ENCODE peak calls at places on chromosome 14, in eight cellular contexts. One of them, this sample, is unnamed.

GRCh38 chr14:68569970-68570409 is 222.9 kb downstream of the ZFP36L1 start:
- DNase-seq in AG04450: no peak
- DNase-seq in astrocyte of the cerebellum: no peak
- DNase-seq in CD8-positive, alpha-beta T cell: no peak
- DNase-seq in right lobe of liver: peak; percentile 73
- DNase-seq in cardiac fibroblast: no peak
- DNase-seq in fibroblast of mammary gland: no peak
- DNase-seq in astrocyte of the spinal cord: no peak
- DNase-seq in this sample: no peak

GRCh38 chr14:53411110-53411509 is 258.0 kb upstream of the DDHD1 start:
- DNase-seq in astrocyte of the cerebellum: peak; percentile 22
- DNase-seq in fibroblast of mammary gland: peak; percentile 79
- DNase-seq in astrocyte of the spinal cord: peak; percentile 64
- DNase-seq in cardiac fibroblast: peak; percentile 15
- DNase-seq in right lobe of liver: no peak
- DNase-seq in CD8-positive, alpha-beta T cell: no peak
- DNase-seq in AG04450: peak; percentile 97
- DNase-seq in this sample: peak; percentile 18

GRCh38 chr14:64174922-64175782 is 119.0 kb downstream of the ESR2 start:
- DNase-seq in fibroblast of mammary gland: no peak
- DNase-seq in astrocyte of the spinal cord: no peak
- DNase-seq in CD8-positive, alpha-beta T cell: no peak
- DNase-seq in astrocyte of the cerebellum: no peak
- DNase-seq in cardiac fibroblast: no peak
- DNase-seq in right lobe of liver: no peak
- DNase-seq in AG04450: no peak
- DNase-seq in this sample: no peak

GRCh38 chr14:65440230-65440629 is 27.7 kb downstream of the FUT8 start:
- DNase-seq in fibroblast of mammary gland: no peak
- DNase-seq in CD8-positive, alpha-beta T cell: no peak
- DNase-seq in astrocyte of the spinal cord: no peak
- DNase-seq in cardiac fibroblast: no peak
- DNase-seq in right lobe of liver: no peak
- DNase-seq in AG04450: no peak
- DNase-seq in astrocyte of the cerebellum: no peak
- DNase-seq in this sample: no peak

GRCh38 chr14:105861985-105862465 is 335.6 kb downstream of the TMEM121 start:
- DNase-seq in right lobe of liver: peak; percentile 15
- DNase-seq in AG04450: no peak
- DNase-seq in fibroblast of mammary gland: no peak
- DNase-seq in astrocyte of the spinal cord: no peak
- DNase-seq in cardiac fibroblast: no peak
- DNase-seq in CD8-positive, alpha-beta T cell: peak; percentile 42
- DNase-seq in astrocyte of the cerebellum: no peak
- DNase-seq in this sample: no peak

GRCh38 chr14:86153480-86153879 is 623.5 kb downstream of the FLRT2 start:
- DNase-seq in astrocyte of the spinal cord: no peak
- DNase-seq in right lobe of liver: no peak
- DNase-seq in cardiac fibroblast: no peak
- DNase-seq in fibroblast of mammary gland: no peak
- DNase-seq in CD8-positive, alpha-beta T cell: no peak
- DNase-seq in AG04450: no peak
- DNase-seq in astrocyte of the cerebellum: no peak
- DNase-seq in this sample: no peak

GRCh38 chr14:74505831-74506230 is 12.3 kb downstream of the ISCA2 start:
- DNase-seq in CD8-positive, alpha-beta T cell: no peak
- DNase-seq in AG04450: no peak
- DNase-seq in right lobe of liver: no peak
- DNase-seq in astrocyte of the spinal cord: no peak
- DNase-seq in cardiac fibroblast: no peak
- DNase-seq in fibroblast of mammary gland: no peak
- DNase-seq in astrocyte of the cerebellum: no peak
- DNase-seq in this sample: no peak

GRCh38 chr14:23299986-23300686 is 2.5 kb downstream of the PPP1R3E start:
- DNase-seq in cardiac fibroblast: no peak
- DNase-seq in astrocyte of the spinal cord: no peak
- DNase-seq in fibroblast of mammary gland: no peak
- DNase-seq in AG04450: no peak
- DNase-seq in astrocyte of the cerebellum: no peak
- DNase-seq in right lobe of liver: no peak
- DNase-seq in CD8-positive, alpha-beta T cell: no peak
- DNase-seq in this sample: no peak

GRCh38 chr14:91261115-91261514 is 16.6 kb upstream of the GPR68 start:
- DNase-seq in CD8-positive, alpha-beta T cell: peak; percentile 64
- DNase-seq in AG04450: no peak
- DNase-seq in astrocyte of the spinal cord: no peak
- DNase-seq in cardiac fibroblast: no peak
- DNase-seq in astrocyte of the cerebellum: no peak
- DNase-seq in fibroblast of mammary gland: no peak
- DNase-seq in right lobe of liver: no peak
- DNase-seq in this sample: no peak

GRCh38 chr14:84825481-84825880 is 704.5 kb upstream of the FLRT2 start:
- DNase-seq in cardiac fibroblast: no peak
- DNase-seq in AG04450: no peak
- DNase-seq in CD8-positive, alpha-beta T cell: no peak
- DNase-seq in right lobe of liver: no peak
- DNase-seq in astrocyte of the spinal cord: peak; percentile 51
- DNase-seq in fibroblast of mammary gland: peak; percentile 57
- DNase-seq in astrocyte of the cerebellum: peak; percentile 38
- DNase-seq in this sample: peak; percentile 13

GRCh38 chr14:51382506-51382905 is 142.5 kb downstream of the TMX1 start:
- DNase-seq in astrocyte of the cerebellum: no peak
- DNase-seq in right lobe of liver: no peak
- DNase-seq in AG04450: no peak
- DNase-seq in fibroblast of mammary gland: no peak
- DNase-seq in CD8-positive, alpha-beta T cell: no peak
- DNase-seq in cardiac fibroblast: no peak
- DNase-seq in astrocyte of the spinal cord: no peak
- DNase-seq in this sample: no peak

GRCh38 chr14:51957950-51958349 is 31.4 kb upstream of the RTRAF start:
- DNase-seq in right lobe of liver: no peak
- DNase-seq in AG04450: no peak
- DNase-seq in CD8-positive, alpha-beta T cell: no peak
- DNase-seq in astrocyte of the spinal cord: peak; percentile 61
- DNase-seq in astrocyte of the cerebellum: peak; percentile 55
- DNase-seq in cardiac fibroblast: peak; percentile 87
- DNase-seq in fibroblast of mammary gland: peak; percentile 82
- DNase-seq in this sample: peak; percentile 63

GRCh38 chr14:91417983-91418386 is 365 bp upstream of the CCDC88C start:
- DNase-seq in CD8-positive, alpha-beta T cell: peak; percentile 61
- DNase-seq in cardiac fibroblast: no peak
- DNase-seq in fibroblast of mammary gland: no peak
- DNase-seq in right lobe of liver: peak; percentile 63
- DNase-seq in AG04450: no peak
- DNase-seq in astrocyte of the cerebellum: no peak
- DNase-seq in astrocyte of the spinal cord: no peak
- DNase-seq in this sample: no peak

GRCh38 chr14:93106541-93107156 is 9.1 kb downstream of the ITPK1 start:
- DNase-seq in fibroblast of mammary gland: no peak
- DNase-seq in AG04450: no peak
- DNase-seq in cardiac fibroblast: no peak
- DNase-seq in astrocyte of the spinal cord: no peak
- DNase-seq in astrocyte of the cerebellum: no peak
- DNase-seq in CD8-positive, alpha-beta T cell: no peak
- DNase-seq in right lobe of liver: no peak
- DNase-seq in this sample: no peak

GRCh38 chr14:93105362-93105761 is 10.4 kb downstream of the ITPK1 start:
- DNase-seq in fibroblast of mammary gland: peak; percentile 83
- DNase-seq in astrocyte of the spinal cord: peak; percentile 60
- DNase-seq in AG04450: no peak
- DNase-seq in cardiac fibroblast: peak; percentile 71
- DNase-seq in astrocyte of the cerebellum: peak; percentile 27
- DNase-seq in right lobe of liver: peak; percentile 84
- DNase-seq in CD8-positive, alpha-beta T cell: no peak
- DNase-seq in this sample: peak; percentile 64

GRCh38 chr14:93107383-93107782 is 8.3 kb downstream of the ITPK1 start:
- DNase-seq in right lobe of liver: no peak
- DNase-seq in AG04450: no peak
- DNase-seq in CD8-positive, alpha-beta T cell: no peak
- DNase-seq in cardiac fibroblast: no peak
- DNase-seq in astrocyte of the spinal cord: no peak
- DNase-seq in fibroblast of mammary gland: no peak
- DNase-seq in astrocyte of the cerebellum: no peak
- DNase-seq in this sample: no peak

GRCh38 chr14:93103392-93104080 is 12.2 kb downstream of the ITPK1 start:
- DNase-seq in AG04450: no peak
- DNase-seq in cardiac fibroblast: no peak
- DNase-seq in astrocyte of the cerebellum: no peak
- DNase-seq in CD8-positive, alpha-beta T cell: peak; percentile 76
- DNase-seq in astrocyte of the spinal cord: no peak
- DNase-seq in right lobe of liver: peak; percentile 69
- DNase-seq in fibroblast of mammary gland: no peak
- DNase-seq in this sample: peak; percentile 16

DNA sequence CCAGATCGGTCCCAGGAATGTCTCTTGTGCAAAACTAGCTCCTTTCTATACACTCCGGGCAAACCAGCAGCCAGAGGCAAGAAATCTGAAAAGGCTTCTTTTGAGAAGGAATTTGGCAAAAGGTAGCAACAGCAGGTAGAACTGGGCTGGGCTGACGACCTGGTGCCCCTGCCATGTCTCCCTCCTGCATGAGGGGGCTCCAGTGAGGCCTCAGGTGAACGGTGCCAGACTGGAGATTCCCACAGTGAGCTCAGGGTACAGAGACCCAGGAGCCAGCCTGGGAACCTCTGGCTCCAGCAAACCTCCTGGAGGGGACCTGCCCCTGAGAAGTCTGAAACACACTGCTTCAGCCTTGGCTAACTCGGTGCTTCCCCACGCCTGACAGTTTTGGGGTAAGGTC is 10.8 kb downstream of the ITPK1 start:
- DNase-seq in right lobe of liver: no peak
- DNase-seq in fibroblast of mammary gland: no peak
- DNase-seq in cardiac fibroblast: no peak
- DNase-seq in CD8-positive, alpha-beta T cell: no peak
- DNase-seq in astrocyte of the spinal cord: no peak
- DNase-seq in astrocyte of the cerebellum: no peak
- DNase-seq in AG04450: no peak
- DNase-seq in this sample: no peak
- TF ChIP-seq CTCF in right lobe of liver: no peak
- TF ChIP-seq CTCF in fibroblast of mammary gland: no peak
- TF ChIP-seq CTCF in cardiac fibroblast: no peak
- TF ChIP-seq CTCF in CD8-positive, alpha-beta T cell: no peak
- TF ChIP-seq CTCF in astrocyte of the spinal cord: no peak
- TF ChIP-seq CTCF in astrocyte of the cerebellum: peak; percentile 32
- TF ChIP-seq CTCF in AG04450: peak; percentile 6
- TF ChIP-seq CTCF in this sample: peak; percentile 16

GRCh38 chr14:89953602-89954001 is 928 bp downstream of the EFCAB11 start:
- DNase-seq in astrocyte of the spinal cord: no peak
- DNase-seq in fibroblast of mammary gland: no peak
- DNase-seq in CD8-positive, alpha-beta T cell: no peak
- DNase-seq in right lobe of liver: no peak
- DNase-seq in cardiac fibroblast: no peak
- DNase-seq in AG04450: no peak
- DNase-seq in astrocyte of the cerebellum: no peak
- DNase-seq in this sample: no peak
- H3K4me3 ChIP-seq in astrocyte of the spinal cord: peak overlapping the region; percentile 74
- H3K4me3 ChIP-seq in fibroblast of mammary gland: peak overlapping the region; percentile 69
- H3K4me3 ChIP-seq in CD8-positive, alpha-beta T cell: no peak overlapping the region
- H3K4me3 ChIP-seq in right lobe of liver: no peak overlapping the region
- H3K4me3 ChIP-seq in cardiac fibroblast: no peak overlapping the region
- H3K4me3 ChIP-seq in AG04450: peak overlapping the region; percentile 20
- H3K4me3 ChIP-seq in astrocyte of the cerebellum: no peak overlapping the region
- H3K4me3 ChIP-seq in this sample: no peak overlapping the region

GRCh38 chr14:72818998-72819397 is 74.9 kb downstream of the DPF3 start:
- DNase-seq in astrocyte of the spinal cord: no peak
- DNase-seq in CD8-positive, alpha-beta T cell: no peak
- DNase-seq in cardiac fibroblast: no peak
- DNase-seq in AG04450: no peak
- DNase-seq in fibroblast of mammary gland: no peak
- DNase-seq in astrocyte of the cerebellum: no peak
- DNase-seq in right lobe of liver: no peak
- DNase-seq in this sample: no peak
- TF ChIP-seq CTCF in astrocyte of the spinal cord: no peak
- TF ChIP-seq CTCF in CD8-positive, alpha-beta T cell: no peak
- TF ChIP-seq CTCF in cardiac fibroblast: no peak
- TF ChIP-seq CTCF in AG04450: no peak
- TF ChIP-seq CTCF in fibroblast of mammary gland: no peak
- TF ChIP-seq CTCF in astrocyte of the cerebellum: no peak
- TF ChIP-seq CTCF in right lobe of liver: no peak
- TF ChIP-seq CTCF in this sample: no peak

GRCh38 chr14:77140937-77141591 is 527 bp downstream of the ZDHHC22 start:
- DNase-seq in astrocyte of the spinal cord: peak; percentile 40
- DNase-seq in cardiac fibroblast: peak; percentile 20
- DNase-seq in CD8-positive, alpha-beta T cell: no peak
- DNase-seq in AG04450: no peak
- DNase-seq in right lobe of liver: no peak
- DNase-seq in fibroblast of mammary gland: peak; percentile 3
- DNase-seq in astrocyte of the cerebellum: no peak
- DNase-seq in this sample: peak; percentile 38

GRCh38 chr14:77140343-77140936 is 1.2 kb downstream of the ZDHHC22 start:
- DNase-seq in CD8-positive, alpha-beta T cell: no peak
- DNase-seq in astrocyte of the cerebellum: no peak
- DNase-seq in astrocyte of the spinal cord: no peak
- DNase-seq in fibroblast of mammary gland: no peak
- DNase-seq in AG04450: no peak
- DNase-seq in cardiac fibroblast: no peak
- DNase-seq in right lobe of liver: no peak
- DNase-seq in this sample: peak; percentile 6

GRCh38 chr14:77141592-77142288 is at the start of gene ZDHHC22:
- DNase-seq in CD8-positive, alpha-beta T cell: no peak
- DNase-seq in fibroblast of mammary gland: no peak
- DNase-seq in cardiac fibroblast: no peak
- DNase-seq in astrocyte of the cerebellum: no peak
- DNase-seq in astrocyte of the spinal cord: no peak
- DNase-seq in AG04450: no peak
- DNase-seq in right lobe of liver: peak; percentile 55
- DNase-seq in this sample: no peak

GRCh38 chr14:77139022-77139421 is 2.6 kb downstream of the ZDHHC22 start:
- DNase-seq in right lobe of liver: no peak
- DNase-seq in CD8-positive, alpha-beta T cell: no peak
- DNase-seq in astrocyte of the cerebellum: no peak
- DNase-seq in AG04450: no peak
- DNase-seq in astrocyte of the spinal cord: no peak
- DNase-seq in fibroblast of mammary gland: no peak
- DNase-seq in cardiac fibroblast: no peak
- DNase-seq in this sample: no peak

DNA sequence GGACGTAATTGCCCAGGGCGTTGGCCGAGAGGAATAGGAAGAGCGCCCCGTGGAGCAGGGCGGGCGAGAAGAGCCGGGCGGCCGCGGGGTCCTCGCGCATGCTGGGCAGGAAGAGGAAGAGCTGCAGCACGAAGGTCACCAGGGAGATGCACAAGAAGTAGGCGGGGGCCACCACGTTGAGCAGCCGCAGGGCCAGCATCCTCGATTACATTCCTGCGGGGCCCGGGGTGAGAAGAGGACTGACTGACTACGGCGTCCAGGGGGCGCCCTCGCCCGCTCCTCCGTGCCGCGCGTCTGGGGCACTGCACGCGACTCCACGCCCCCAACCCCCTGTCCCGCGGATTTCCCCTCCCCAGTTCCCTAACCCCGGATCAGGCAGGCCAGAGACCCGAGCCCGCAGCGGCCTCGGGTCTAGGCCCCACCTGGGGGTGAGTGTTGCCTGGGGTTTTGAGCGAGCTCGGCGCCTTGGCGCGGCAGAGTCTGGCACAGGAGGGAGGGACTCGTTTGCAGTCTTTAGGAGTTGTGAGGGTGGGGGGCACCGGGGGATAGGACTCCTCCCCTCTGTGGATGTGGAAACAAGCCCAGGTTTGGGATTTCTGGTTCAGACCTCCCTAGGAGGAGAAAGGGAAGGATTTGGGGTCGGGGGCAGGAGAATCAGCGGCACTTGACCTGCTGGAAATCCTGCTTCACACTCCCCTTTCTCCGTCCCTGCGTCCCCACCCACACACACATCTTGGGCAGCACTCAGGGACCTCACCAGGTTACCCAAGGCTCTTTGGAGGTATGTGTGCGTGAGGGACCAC is 1.9 kb downstream of the ZDHHC22 start:
- DNase-seq in CD8-positive, alpha-beta T cell: peak; percentile 34
- DNase-seq in right lobe of liver: peak; percentile 58
- DNase-seq in astrocyte of the cerebellum: no peak
- DNase-seq in astrocyte of the spinal cord: no peak
- DNase-seq in fibroblast of mammary gland: peak; percentile 8
- DNase-seq in AG04450: no peak
- DNase-seq in cardiac fibroblast: no peak
- DNase-seq in this sample: peak; percentile 27
- H3K4me3 ChIP-seq in CD8-positive, alpha-beta T cell: no peak overlapping the region
- H3K4me3 ChIP-seq in right lobe of liver: no peak overlapping the region
- H3K4me3 ChIP-seq in astrocyte of the cerebellum: peak overlapping the region; percentile 9
- H3K4me3 ChIP-seq in astrocyte of the spinal cord: no peak overlapping the region
- H3K4me3 ChIP-seq in fibroblast of mammary gland: no peak overlapping the region
- H3K4me3 ChIP-seq in AG04450: no peak overlapping the region
- H3K4me3 ChIP-seq in cardiac fibroblast: no peak overlapping the region
- H3K4me3 ChIP-seq in this sample: no peak overlapping the region